ENCODE peak calls at places on chromosomes 5 and 9, in five cellular contexts. Z is HepG2, G is endothelial cell of umbilical vein, A is A549, V is K562. Y is an unnamed sample.

GRCh38 chr5:172559004-172559932 is 81.8 kb upstream of the NEURL1B start:
- DNase-seq in Z (no peak), G (no peak), A (no peak), V (no peak), Y (no peak)

GRCh38 chr9:131960805-131961495 is 118.7 kb downstream of the MED27 start:
- DNase-seq in Z (no peak), G (no peak), A (no peak), V (no peak), Y (no peak)

GRCh38 chr5:84724683-84725082 is 340.0 kb upstream of the EDIL3 start:
- DNase-seq in Z (no peak), G (peak; percentile 39), A (no peak), V (no peak), Y (no peak)

GRCh38 chr5:158172005-158172404 is 313.1 kb upstream of the CLINT1 start:
- DNase-seq in Z (no peak), G (no peak), A (no peak), V (no peak), Y (no peak)

GRCh38 chr5:111781200-111781599 is 24.2 kb upstream of the NREP start:
- DNase-seq in Z (no peak), G (no peak), A (no peak), V (no peak), Y (no peak)

GRCh38 chr9:131732061-131732526 is 7.8 kb downstream of the RAPGEF1 start:
- DNase-seq in Z (peak; percentile 59), G (peak; percentile 23), A (no peak), V (no peak), Y (peak; percentile 20)

GRCh38 chr5:65061250-65061973 is 292.7 kb downstream of the CWC27 start:
- DNase-seq in Z (no peak), G (no peak), A (no peak), V (no peak), Y (no peak)

GRCh38 chr5:139131062-139131856 is 66.9 kb downstream of the SIL1 start:
- DNase-seq in Z (no peak), G (no peak), A (no peak), V (no peak), Y (no peak)

GRCh38 chr5:76662521-76662920 is 39.3 kb upstream of the F2RL2 start:
- DNase-seq in Z (no peak), G (no peak), A (no peak), V (no peak), Y (no peak)

GRCh38 chr9:89597711-89598707 is 6.8 kb upstream of the GADD45G start:
- DNase-seq in Z (peak; percentile 46), G (peak; percentile 58), A (peak; percentile 66), V (peak; percentile 30), Y (peak; percentile 73)

GRCh38 chr9:33446507-33447403 is 638 bp downstream of the AQP3 start:
- DNase-seq in Z (peak; percentile 37), G (peak; percentile 41), A (peak; percentile 36), V (peak; percentile 84), Y (peak; percentile 99)

GRCh38 chr9:99633260-99633659 is 188.4 kb upstream of the NR4A3 start:
- DNase-seq in Z (no peak), G (no peak), A (no peak), V (no peak), Y (no peak)

GRCh38 chr9:784202-784601 is 57.3 kb upstream of the DMRT1 start:
- DNase-seq in Z (no peak), G (no peak), A (no peak), V (no peak), Y (no peak)

GRCh38 chr5:84524491-84524890 is 139.8 kb upstream of the EDIL3 start:
- DNase-seq in Z (no peak), G (no peak), A (no peak), V (no peak), Y (no peak)

GRCh38 chr5:56481147-56481997 is 248.2 kb upstream of the ANKRD55 start:
- DNase-seq in Z (peak; percentile 35), G (peak; percentile 53), A (no peak), V (no peak), Y (peak; percentile 47)

GRCh38 chr5:127206320-127207113 is 84.1 kb upstream of the MEGF10 start:
- DNase-seq in Z (peak; percentile 71), G (peak; percentile 95), A (peak; percentile 80), V (no peak), Y (peak; percentile 73)

GRCh38 chr9:8718121-8718725 is 918.6 kb upstream of the DMAC1 start:
- DNase-seq in Z (no peak), G (peak; percentile 53), A (no peak), V (no peak), Y (no peak)

GRCh38 chr9:126386088-126386487 is 59.5 kb downstream of the MVB12B start:
- DNase-seq in Z (peak; percentile 37), G (peak; percentile 49), A (peak; percentile 42), V (no peak), Y (peak; percentile 43)

GRCh38 chr9:133280387-133280786 is 5.4 kb upstream of the ABO start:
- DNase-seq in Z (no peak), G (no peak), A (no peak), V (no peak), Y (no peak)

GRCh38 chr9:132984202-132985062 is 5.9 kb downstream of the GFI1B start:
- DNase-seq in Z (no peak), G (no peak), A (no peak), V (peak; percentile 95), Y (peak; percentile 77)

GRCh38 chr9:87661241-87661640 is 64.7 kb upstream of the CTSL start:
- DNase-seq in Z (no peak), G (no peak), A (no peak), V (no peak), Y (no peak)

GRCh38 chr9:85941966-85942912 is 1.3 kb downstream of the NAA35 start:
- DNase-seq in Z (no peak), G (no peak), A (no peak), V (no peak), Y (no peak)

GRCh38 chr5:159095882-159096554 is 3.7 kb downstream of the EBF1 start:
- DNase-seq in Z (no peak), G (no peak), A (no peak), V (no peak), Y (no peak)

GRCh38 chr9:121809356-121810050 is 158.1 kb downstream of the DAB2IP start:
- DNase-seq in Z (no peak), G (no peak), A (no peak), V (no peak), Y (no peak)

GRCh38 chr5:66596791-66597757 is 881 bp downstream of the MAST4 start:
- DNase-seq in Z (no peak), G (peak; percentile 20), A (peak; percentile 23), V (no peak), Y (no peak)

GRCh38 chr5:126428421-126428820 is 5.2 kb downstream of the GRAMD2B start:
- DNase-seq in Z (no peak), G (no peak), A (no peak), V (no peak), Y (no peak)

GRCh38 chr9:134955156-134955555 is 37.4 kb upstream of the FCN1 start:
- DNase-seq in Z (no peak), G (no peak), A (no peak), V (no peak), Y (no peak)

GRCh38 chr9:1100945-1101344 is 50.8 kb downstream of the DMRT2 start:
- DNase-seq in Z (peak; percentile 26), G (no peak), A (peak; percentile 40), V (no peak), Y (peak; percentile 64)

GRCh38 chr9:86637515-86637914 is 283.3 kb upstream of the TUT7 start:
- DNase-seq in Z (no peak), G (peak; percentile 6), A (peak; percentile 20), V (peak; percentile 33), Y (peak; percentile 17)

GRCh38 chr5:78009937-78010527 is 233.9 kb upstream of the TBCA start:
- DNase-seq in Z (no peak), G (no peak), A (no peak), V (no peak), Y (no peak)

GRCh38 chr9:119369670-119370366 is 583 bp upstream of the BRINP1 start:
- DNase-seq in Z (no peak), G (no peak), A (no peak), V (no peak), Y (no peak)
- H3K4me3 ChIP-seq in Z (no peak overlapping the region), G (no peak overlapping the region), A (peak overlapping the region; percentile 45), V (no peak overlapping the region), Y (no peak overlapping the region)

DNA sequence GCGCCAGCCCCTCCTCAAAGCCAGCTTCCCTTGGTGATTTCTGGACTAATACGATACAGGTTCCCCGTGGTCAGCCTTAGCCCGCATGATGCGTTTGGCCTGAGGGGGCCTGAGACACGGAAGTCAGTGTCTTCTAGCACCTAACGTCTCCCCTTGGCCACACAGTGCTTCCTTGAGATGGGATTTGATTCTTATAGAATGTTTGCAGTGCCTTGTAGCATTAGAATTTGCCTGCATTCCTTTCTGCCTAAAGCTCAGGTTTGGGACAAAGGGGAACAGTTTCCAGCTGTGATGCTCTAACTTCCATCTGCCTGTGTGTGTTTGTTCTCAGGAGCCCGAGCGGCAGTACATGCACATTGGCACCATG is 34.4 kb downstream of the CFAP90 start:
- DNase-seq in Z (no peak), G (no peak), A (no peak), V (no peak), Y (no peak)
- TF ChIP-seq CTCF in Z (no peak), G (no peak), A (peak; percentile 2), V (no peak), Y (no peak)

DNA sequence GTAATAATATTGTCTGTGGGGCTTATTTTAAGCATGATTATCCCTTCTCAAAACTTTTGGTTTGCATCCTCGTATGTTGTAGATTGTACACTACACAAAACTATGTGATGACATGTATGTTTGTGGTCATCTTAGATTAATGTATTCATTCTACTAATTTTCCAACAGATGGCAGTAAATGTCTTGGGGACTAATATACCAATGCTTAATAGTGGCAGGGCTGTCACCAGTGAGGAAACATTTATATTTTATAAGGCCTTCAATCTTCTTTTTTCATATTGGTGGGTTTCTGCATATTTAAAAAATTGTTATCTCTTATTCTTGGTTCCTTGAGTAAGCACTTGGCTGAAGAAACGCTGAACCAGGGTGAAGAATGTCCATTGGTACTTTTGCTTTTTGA is 530.4 kb downstream of the RASEF start:
- DNase-seq in Z (peak; percentile 13), G (no peak), A (no peak), V (no peak), Y (peak; percentile 2)
- TF ChIP-seq MYC in Z (no peak), G (no peak), A (no peak), V (no peak), Y (no peak)

DNA sequence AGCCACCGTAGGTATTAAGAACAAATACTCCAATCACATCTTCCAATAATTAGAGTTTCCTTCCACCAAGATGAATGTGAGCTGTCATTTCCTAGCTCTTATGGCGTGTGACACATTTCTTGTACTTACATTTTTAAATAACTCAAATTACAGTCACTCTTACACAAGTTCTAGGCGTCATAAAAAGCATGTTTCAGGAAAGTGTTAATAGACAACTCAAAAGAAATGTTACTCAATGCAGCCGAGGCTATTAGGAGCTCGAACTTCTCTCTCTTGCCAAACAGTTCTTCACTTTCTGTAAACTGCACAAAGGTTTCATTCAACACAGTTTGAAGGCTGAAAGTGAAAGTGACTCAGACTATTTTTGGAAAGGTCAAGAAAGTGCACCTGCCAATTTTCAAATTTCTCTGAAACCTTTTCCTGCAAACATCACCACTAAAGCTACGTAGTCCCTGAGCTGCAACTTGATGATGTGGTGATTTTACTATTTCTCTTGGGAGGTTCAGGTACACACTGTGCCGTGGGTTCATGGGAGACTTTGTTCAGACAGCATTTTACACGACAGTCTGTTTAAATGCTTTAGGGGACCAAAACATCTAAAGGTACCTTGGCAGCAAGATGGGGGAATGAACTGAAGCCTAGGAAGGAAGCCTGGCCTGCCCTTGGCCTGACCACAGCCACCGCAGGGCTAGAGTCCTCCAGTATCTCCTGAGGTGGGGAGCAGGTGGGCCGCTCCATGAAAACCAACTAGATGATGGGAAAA is 153.6 kb downstream of the AUH start:
- DNase-seq in Z (peak; percentile 88), G (peak; percentile 21), A (no peak), V (no peak), Y (peak; percentile 72)
- H3K4me3 ChIP-seq in Z (no peak overlapping the region), G (no peak overlapping the region), A (no peak overlapping the region), V (no peak overlapping the region), Y (peak overlapping the region; percentile 14)

GRCh38 chr9:75429531-75430454 is 341.5 kb downstream of the OSTF1 start:
- DNase-seq in Z (no peak), G (no peak), A (no peak), V (no peak), Y (no peak)
- TF ChIP-seq CTCF in Z (no peak), G (no peak), A (no peak), V (no peak), Y (no peak)